ENCODE peak calls at places on chromosomes 5 and 9, in eight cellular contexts. One of them, this sample, is unnamed.

GRCh38 chr9:87787735-87788134 is 61.8 kb downstream of the CTSL start:
- DNase-seq in lung: no peak
- DNase-seq in renal cortical epithelial cell: peak; percentile 19
- DNase-seq in fibroblast of the aortic adventitia: no peak
- DNase-seq in activated CD8-positive, alpha-beta memory T cell treated with anti-CD3 and anti-CD28 coated beads, Interleukin-2, amount 50 U/mL, for 48 hours: no peak
- DNase-seq in germinal center: no peak
- DNase-seq in heart right ventricle: no peak
- DNase-seq in stimulated activated CD8-positive, alpha-beta memory T cell treated with anti-CD3 and anti-CD28 coated beads, Interleukin-7, amount 100 ng/mL, for 24 hours: no peak
- DNase-seq in this sample: no peak

GRCh38 chr5:159518361-159518760 is 188.1 kb upstream of the IL12B start:
- DNase-seq in heart right ventricle: no peak
- DNase-seq in fibroblast of the aortic adventitia: peak; percentile 75
- DNase-seq in activated CD8-positive, alpha-beta memory T cell treated with anti-CD3 and anti-CD28 coated beads, Interleukin-2, amount 50 U/mL, for 48 hours: no peak
- DNase-seq in stimulated activated CD8-positive, alpha-beta memory T cell treated with anti-CD3 and anti-CD28 coated beads, Interleukin-7, amount 100 ng/mL, for 24 hours: no peak
- DNase-seq in lung: peak; percentile 71
- DNase-seq in germinal center: no peak
- DNase-seq in renal cortical epithelial cell: peak; percentile 93
- DNase-seq in this sample: peak; percentile 37

GRCh38 chr5:133884525-133885311 is 83.7 kb downstream of the C5orf15 start:
- DNase-seq in germinal center: no peak
- DNase-seq in heart right ventricle: no peak
- DNase-seq in stimulated activated CD8-positive, alpha-beta memory T cell treated with anti-CD3 and anti-CD28 coated beads, Interleukin-7, amount 100 ng/mL, for 24 hours: no peak
- DNase-seq in renal cortical epithelial cell: no peak
- DNase-seq in fibroblast of the aortic adventitia: peak; percentile 17
- DNase-seq in lung: no peak
- DNase-seq in activated CD8-positive, alpha-beta memory T cell treated with anti-CD3 and anti-CD28 coated beads, Interleukin-2, amount 50 U/mL, for 48 hours: no peak
- DNase-seq in this sample: no peak

GRCh38 chr5:141430332-141431113 is at the start of gene PCDHGA12:
- DNase-seq in renal cortical epithelial cell: peak; percentile 45
- DNase-seq in lung: no peak
- DNase-seq in germinal center: peak; percentile 87
- DNase-seq in heart right ventricle: no peak
- DNase-seq in stimulated activated CD8-positive, alpha-beta memory T cell treated with anti-CD3 and anti-CD28 coated beads, Interleukin-7, amount 100 ng/mL, for 24 hours: no peak
- DNase-seq in fibroblast of the aortic adventitia: peak; percentile 97
- DNase-seq in activated CD8-positive, alpha-beta memory T cell treated with anti-CD3 and anti-CD28 coated beads, Interleukin-2, amount 50 U/mL, for 48 hours: no peak
- DNase-seq in this sample: no peak

GRCh38 chr9:93059960-93060591 is 1.6 kb downstream of the SUSD3 start:
- DNase-seq in fibroblast of the aortic adventitia: no peak
- DNase-seq in lung: no peak
- DNase-seq in heart right ventricle: no peak
- DNase-seq in germinal center: no peak
- DNase-seq in stimulated activated CD8-positive, alpha-beta memory T cell treated with anti-CD3 and anti-CD28 coated beads, Interleukin-7, amount 100 ng/mL, for 24 hours: no peak
- DNase-seq in renal cortical epithelial cell: no peak
- DNase-seq in activated CD8-positive, alpha-beta memory T cell treated with anti-CD3 and anti-CD28 coated beads, Interleukin-2, amount 50 U/mL, for 48 hours: no peak
- DNase-seq in this sample: no peak

GRCh38 chr9:85041737-85042136 is 372.2 kb downstream of the NTRK2 start:
- DNase-seq in heart right ventricle: no peak
- DNase-seq in renal cortical epithelial cell: no peak
- DNase-seq in germinal center: no peak
- DNase-seq in activated CD8-positive, alpha-beta memory T cell treated with anti-CD3 and anti-CD28 coated beads, Interleukin-2, amount 50 U/mL, for 48 hours: no peak
- DNase-seq in stimulated activated CD8-positive, alpha-beta memory T cell treated with anti-CD3 and anti-CD28 coated beads, Interleukin-7, amount 100 ng/mL, for 24 hours: no peak
- DNase-seq in fibroblast of the aortic adventitia: no peak
- DNase-seq in lung: no peak
- DNase-seq in this sample: no peak

GRCh38 chr5:88140396-88140862 is 128.2 kb downstream of the TMEM161B start:
- DNase-seq in renal cortical epithelial cell: no peak
- DNase-seq in activated CD8-positive, alpha-beta memory T cell treated with anti-CD3 and anti-CD28 coated beads, Interleukin-2, amount 50 U/mL, for 48 hours: no peak
- DNase-seq in lung: no peak
- DNase-seq in germinal center: no peak
- DNase-seq in fibroblast of the aortic adventitia: no peak
- DNase-seq in stimulated activated CD8-positive, alpha-beta memory T cell treated with anti-CD3 and anti-CD28 coated beads, Interleukin-7, amount 100 ng/mL, for 24 hours: no peak
- DNase-seq in heart right ventricle: no peak
- DNase-seq in this sample: no peak

GRCh38 chr5:55691265-55692105 is 20.6 kb downstream of the SLC38A9 start:
- DNase-seq in activated CD8-positive, alpha-beta memory T cell treated with anti-CD3 and anti-CD28 coated beads, Interleukin-2, amount 50 U/mL, for 48 hours: no peak
- DNase-seq in fibroblast of the aortic adventitia: peak; percentile 80
- DNase-seq in lung: no peak
- DNase-seq in renal cortical epithelial cell: peak; percentile 61
- DNase-seq in heart right ventricle: no peak
- DNase-seq in germinal center: peak; percentile 33
- DNase-seq in stimulated activated CD8-positive, alpha-beta memory T cell treated with anti-CD3 and anti-CD28 coated beads, Interleukin-7, amount 100 ng/mL, for 24 hours: no peak
- DNase-seq in this sample: no peak

GRCh38 chr5:80975065-80975464 is 14.9 kb downstream of the RASGRF2 start:
- DNase-seq in germinal center: no peak
- DNase-seq in lung: no peak
- DNase-seq in activated CD8-positive, alpha-beta memory T cell treated with anti-CD3 and anti-CD28 coated beads, Interleukin-2, amount 50 U/mL, for 48 hours: no peak
- DNase-seq in stimulated activated CD8-positive, alpha-beta memory T cell treated with anti-CD3 and anti-CD28 coated beads, Interleukin-7, amount 100 ng/mL, for 24 hours: no peak
- DNase-seq in fibroblast of the aortic adventitia: peak; percentile 16
- DNase-seq in renal cortical epithelial cell: no peak
- DNase-seq in heart right ventricle: no peak
- DNase-seq in this sample: no peak

GRCh38 chr9:120257483-120257882 is 322.5 kb downstream of the CDK5RAP2 start:
- DNase-seq in activated CD8-positive, alpha-beta memory T cell treated with anti-CD3 and anti-CD28 coated beads, Interleukin-2, amount 50 U/mL, for 48 hours: no peak
- DNase-seq in lung: no peak
- DNase-seq in stimulated activated CD8-positive, alpha-beta memory T cell treated with anti-CD3 and anti-CD28 coated beads, Interleukin-7, amount 100 ng/mL, for 24 hours: no peak
- DNase-seq in renal cortical epithelial cell: peak; percentile 40
- DNase-seq in heart right ventricle: no peak
- DNase-seq in fibroblast of the aortic adventitia: no peak
- DNase-seq in germinal center: no peak
- DNase-seq in this sample: peak; percentile 10